ENCODE peak calls at places on chromosomes 1 and 21, in ten cellular contexts. One of them, this sample, is unnamed.
A peak's percentile ranks its signal among the peaks of the same experiment; 100 is the strongest.

GRCh38 chr1:213690341-213690917 is 297.3 kb upstream of the PROX1 start:
- DNase-seq in PC-9: no peak
- DNase-seq in IMR-90: no peak
- DNase-seq in dorsolateral prefrontal cortex: no peak
- DNase-seq in GM23338: no peak
- DNase-seq in A549: no peak
- DNase-seq in pancreas: no peak
- DNase-seq in cardiac muscle cell: no peak
- DNase-seq in fibroblast of lung: no peak
- DNase-seq in HL-60: no peak
- DNase-seq in this sample: no peak

GRCh38 chr21:42642219-42642745 is 11.1 kb upstream of the PDE9A start:
- DNase-seq in fibroblast of lung: no peak
- DNase-seq in GM23338: no peak
- DNase-seq in cardiac muscle cell: no peak
- DNase-seq in HL-60: no peak
- DNase-seq in pancreas: no peak
- DNase-seq in IMR-90: no peak
- DNase-seq in dorsolateral prefrontal cortex: no peak
- DNase-seq in A549: no peak
- DNase-seq in PC-9: no peak
- DNase-seq in this sample: no peak

GRCh38 chr1:183019860-183020259 is 3.4 kb upstream of the LAMC1 start:
- DNase-seq in fibroblast of lung: peak; percentile 52
- DNase-seq in GM23338: peak; percentile 69
- DNase-seq in A549: peak; percentile 62
- DNase-seq in HL-60: no peak
- DNase-seq in cardiac muscle cell: peak; percentile 63
- DNase-seq in PC-9: peak; percentile 17
- DNase-seq in dorsolateral prefrontal cortex: no peak
- DNase-seq in IMR-90: peak; percentile 63
- DNase-seq in pancreas: peak; percentile 56
- DNase-seq in this sample: peak; percentile 32

GRCh38 chr1:153677718-153678518 is 570 bp upstream of the NPR1 start:
- DNase-seq in cardiac muscle cell: peak; percentile 69
- DNase-seq in pancreas: no peak
- DNase-seq in A549: peak; percentile 68
- DNase-seq in PC-9: peak; percentile 38
- DNase-seq in dorsolateral prefrontal cortex: no peak
- DNase-seq in GM23338: peak; percentile 85
- DNase-seq in IMR-90: peak; percentile 45
- DNase-seq in fibroblast of lung: peak; percentile 63
- DNase-seq in HL-60: peak; percentile 49
- DNase-seq in this sample: no peak

GRCh38 chr1:174274452-174274851 is 115.1 kb downstream of the RABGAP1L start:
- DNase-seq in pancreas: no peak
- DNase-seq in dorsolateral prefrontal cortex: no peak
- DNase-seq in HL-60: no peak
- DNase-seq in fibroblast of lung: peak; percentile 12
- DNase-seq in IMR-90: peak; percentile 70
- DNase-seq in GM23338: no peak
- DNase-seq in A549: no peak
- DNase-seq in PC-9: no peak
- DNase-seq in cardiac muscle cell: no peak
- DNase-seq in this sample: no peak

GRCh38 chr1:229717774-229718173 is 91.7 kb downstream of the URB2 start:
- DNase-seq in fibroblast of lung: no peak
- DNase-seq in pancreas: peak; percentile 29
- DNase-seq in A549: peak; percentile 52
- DNase-seq in PC-9: no peak
- DNase-seq in dorsolateral prefrontal cortex: no peak
- DNase-seq in GM23338: no peak
- DNase-seq in IMR-90: no peak
- DNase-seq in HL-60: no peak
- DNase-seq in cardiac muscle cell: no peak
- DNase-seq in this sample: no peak

GRCh38 chr1:101365881-101366280 is 129.1 kb downstream of the S1PR1 start:
- DNase-seq in PC-9: no peak
- DNase-seq in pancreas: no peak
- DNase-seq in cardiac muscle cell: no peak
- DNase-seq in dorsolateral prefrontal cortex: no peak
- DNase-seq in fibroblast of lung: no peak
- DNase-seq in A549: no peak
- DNase-seq in HL-60: no peak
- DNase-seq in IMR-90: no peak
- DNase-seq in GM23338: no peak
- DNase-seq in this sample: no peak

GRCh38 chr1:181143081-181143859 is 54.8 kb downstream of the IER5 start:
- DNase-seq in PC-9: no peak
- DNase-seq in GM23338: no peak
- DNase-seq in HL-60: no peak
- DNase-seq in dorsolateral prefrontal cortex: no peak
- DNase-seq in fibroblast of lung: no peak
- DNase-seq in A549: no peak
- DNase-seq in IMR-90: no peak
- DNase-seq in cardiac muscle cell: no peak
- DNase-seq in pancreas: no peak
- DNase-seq in this sample: no peak

GRCh38 chr1:21307210-21307609 is 16.9 kb upstream of the ECE1 start:
- DNase-seq in cardiac muscle cell: no peak
- DNase-seq in IMR-90: no peak
- DNase-seq in dorsolateral prefrontal cortex: no peak
- DNase-seq in pancreas: no peak
- DNase-seq in HL-60: no peak
- DNase-seq in A549: no peak
- DNase-seq in PC-9: no peak
- DNase-seq in fibroblast of lung: no peak
- DNase-seq in GM23338: no peak
- DNase-seq in this sample: no peak

GRCh38 chr1:3323021-3323790 is 131.3 kb upstream of the ARHGEF16 start:
- DNase-seq in cardiac muscle cell: no peak
- DNase-seq in HL-60: no peak
- DNase-seq in fibroblast of lung: no peak
- DNase-seq in pancreas: peak; percentile 64
- DNase-seq in PC-9: no peak
- DNase-seq in IMR-90: no peak
- DNase-seq in GM23338: no peak
- DNase-seq in A549: no peak
- DNase-seq in dorsolateral prefrontal cortex: no peak
- DNase-seq in this sample: no peak

GRCh38 chr1:10210841-10211804 is 753 bp downstream of the KIF1B start:
- DNase-seq in IMR-90: peak; percentile 91
- DNase-seq in fibroblast of lung: peak; percentile 93
- DNase-seq in HL-60: peak; percentile 9
- DNase-seq in A549: peak; percentile 77
- DNase-seq in PC-9: peak; percentile 79
- DNase-seq in pancreas: peak; percentile 95
- DNase-seq in GM23338: peak; percentile 77
- DNase-seq in cardiac muscle cell: peak; percentile 96
- DNase-seq in dorsolateral prefrontal cortex: peak; percentile 83
- DNase-seq in this sample: peak; percentile 93

GRCh38 chr1:58585591-58586151 is 8.6 kb upstream of the TACSTD2 start:
- DNase-seq in PC-9: no peak
- DNase-seq in HL-60: no peak
- DNase-seq in A549: no peak
- DNase-seq in dorsolateral prefrontal cortex: no peak
- DNase-seq in pancreas: no peak
- DNase-seq in fibroblast of lung: peak; percentile 74
- DNase-seq in cardiac muscle cell: peak; percentile 67
- DNase-seq in IMR-90: peak; percentile 56
- DNase-seq in GM23338: no peak
- DNase-seq in this sample: no peak

GRCh38 chr1:58587667-58588066 is 10.6 kb upstream of the TACSTD2 start:
- DNase-seq in GM23338: no peak
- DNase-seq in cardiac muscle cell: no peak
- DNase-seq in PC-9: no peak
- DNase-seq in A549: no peak
- DNase-seq in IMR-90: no peak
- DNase-seq in pancreas: no peak
- DNase-seq in dorsolateral prefrontal cortex: no peak
- DNase-seq in HL-60: no peak
- DNase-seq in fibroblast of lung: no peak
- DNase-seq in this sample: no peak

GRCh38 chr1:58584082-58584895 is 7.2 kb upstream of the TACSTD2 start:
- DNase-seq in fibroblast of lung: peak; percentile 96
- DNase-seq in cardiac muscle cell: peak; percentile 97
- DNase-seq in PC-9: peak; percentile 90
- DNase-seq in IMR-90: peak; percentile 96
- DNase-seq in dorsolateral prefrontal cortex: no peak
- DNase-seq in GM23338: peak; percentile 26
- DNase-seq in pancreas: peak; percentile 49
- DNase-seq in HL-60: peak; percentile 78
- DNase-seq in A549: peak; percentile 66
- DNase-seq in this sample: no peak

GRCh38 chr1:58585166-58585565 is 8.1 kb upstream of the TACSTD2 start:
- DNase-seq in pancreas: no peak
- DNase-seq in GM23338: no peak
- DNase-seq in fibroblast of lung: no peak
- DNase-seq in PC-9: no peak
- DNase-seq in HL-60: peak; percentile 11
- DNase-seq in IMR-90: no peak
- DNase-seq in cardiac muscle cell: no peak
- DNase-seq in dorsolateral prefrontal cortex: no peak
- DNase-seq in A549: no peak
- DNase-seq in this sample: no peak

DNA sequence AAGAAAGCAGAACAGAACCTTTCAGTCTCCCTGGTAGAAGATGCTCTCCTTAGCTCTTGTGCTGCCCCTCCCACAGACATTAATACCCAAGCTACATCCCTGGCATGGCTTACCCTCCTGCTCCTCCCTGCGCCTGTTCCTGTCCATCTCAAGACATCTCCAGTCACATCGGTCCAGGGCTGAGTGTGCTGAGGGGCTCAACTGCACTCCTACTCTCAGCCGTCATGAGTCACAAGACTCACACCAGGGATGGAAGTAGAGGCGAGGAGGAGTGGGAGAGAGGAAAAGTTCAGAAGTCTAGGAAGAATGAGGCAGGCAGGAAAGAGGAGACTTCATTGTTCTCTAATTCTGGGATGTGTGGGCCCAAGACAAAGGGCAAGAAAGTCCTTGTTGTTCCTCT is 9.2 kb upstream of the TACSTD2 start:
- DNase-seq in pancreas: no peak
- DNase-seq in A549: no peak
- DNase-seq in PC-9: no peak
- DNase-seq in dorsolateral prefrontal cortex: no peak
- DNase-seq in GM23338: no peak
- DNase-seq in HL-60: no peak
- DNase-seq in fibroblast of lung: no peak
- DNase-seq in IMR-90: peak; percentile 39
- DNase-seq in cardiac muscle cell: no peak
- DNase-seq in this sample: no peak
- H3K27ac ChIP-seq in pancreas: no peak overlapping the region
- H3K27ac ChIP-seq in A549: no peak overlapping the region
- H3K27ac ChIP-seq in PC-9: peak overlapping the region; percentile 99
- H3K27ac ChIP-seq in dorsolateral prefrontal cortex: no peak overlapping the region
- H3K27ac ChIP-seq in GM23338: no peak overlapping the region
- H3K27ac ChIP-seq in HL-60: no peak overlapping the region
- H3K27ac ChIP-seq in fibroblast of lung: no peak overlapping the region
- H3K27ac ChIP-seq in IMR-90: peak overlapping the region; percentile 15
- H3K27ac ChIP-seq in cardiac muscle cell: no peak overlapping the region
- H3K27ac ChIP-seq in this sample: peak overlapping the region; percentile 30

GRCh38 chr1:54323324-54323739 is 82.9 kb downstream of the SSBP3 start:
- DNase-seq in cardiac muscle cell: no peak
- DNase-seq in IMR-90: no peak
- DNase-seq in pancreas: no peak
- DNase-seq in HL-60: no peak
- DNase-seq in PC-9: peak; percentile 18
- DNase-seq in fibroblast of lung: no peak
- DNase-seq in A549: no peak
- DNase-seq in GM23338: peak; percentile 66
- DNase-seq in dorsolateral prefrontal cortex: no peak
- DNase-seq in this sample: no peak
- TF ChIP-seq CTCF in cardiac muscle cell: peak; percentile 17
- TF ChIP-seq CTCF in IMR-90: no peak
- TF ChIP-seq CTCF in pancreas: no peak
- TF ChIP-seq CTCF in HL-60: no peak
- TF ChIP-seq CTCF in PC-9: no peak
- TF ChIP-seq CTCF in fibroblast of lung: no peak
- TF ChIP-seq CTCF in A549: no peak
- TF ChIP-seq CTCF in GM23338: peak; percentile 32
- TF ChIP-seq CTCF in dorsolateral prefrontal cortex: no peak
- TF ChIP-seq CTCF in this sample: no peak

GRCh38 chr1:180116964-180117763 is 37.5 kb upstream of the QSOX1 start:
- DNase-seq in fibroblast of lung: peak; percentile 65
- DNase-seq in IMR-90: peak; percentile 57
- DNase-seq in GM23338: no peak
- DNase-seq in dorsolateral prefrontal cortex: no peak
- DNase-seq in HL-60: peak; percentile 81
- DNase-seq in cardiac muscle cell: peak; percentile 74
- DNase-seq in pancreas: no peak
- DNase-seq in A549: peak; percentile 15
- DNase-seq in PC-9: peak; percentile 15
- DNase-seq in this sample: no peak

GRCh38 chr1:180114546-180114945 is 40.1 kb upstream of the QSOX1 start:
- DNase-seq in pancreas: no peak
- DNase-seq in A549: no peak
- DNase-seq in HL-60: no peak
- DNase-seq in GM23338: no peak
- DNase-seq in dorsolateral prefrontal cortex: no peak
- DNase-seq in IMR-90: no peak
- DNase-seq in cardiac muscle cell: no peak
- DNase-seq in PC-9: no peak
- DNase-seq in fibroblast of lung: no peak
- DNase-seq in this sample: no peak

GRCh38 chr1:180112979-180113650 is 41.6 kb upstream of the QSOX1 start:
- DNase-seq in A549: no peak
- DNase-seq in GM23338: no peak
- DNase-seq in IMR-90: peak; percentile 72
- DNase-seq in HL-60: no peak
- DNase-seq in cardiac muscle cell: peak; percentile 77
- DNase-seq in pancreas: no peak
- DNase-seq in PC-9: no peak
- DNase-seq in fibroblast of lung: peak; percentile 91
- DNase-seq in dorsolateral prefrontal cortex: no peak
- DNase-seq in this sample: no peak

GRCh38 chr1:180117764-180118116 is 36.9 kb upstream of the QSOX1 start:
- DNase-seq in fibroblast of lung: peak; percentile 86
- DNase-seq in GM23338: no peak
- DNase-seq in dorsolateral prefrontal cortex: no peak
- DNase-seq in IMR-90: peak; percentile 85
- DNase-seq in A549: peak; percentile 50
- DNase-seq in pancreas: no peak
- DNase-seq in HL-60: no peak
- DNase-seq in cardiac muscle cell: peak; percentile 66
- DNase-seq in PC-9: peak; percentile 30
- DNase-seq in this sample: no peak

GRCh38 chr1:180112091-180112490 is 42.6 kb upstream of the QSOX1 start:
- DNase-seq in A549: no peak
- DNase-seq in cardiac muscle cell: no peak
- DNase-seq in dorsolateral prefrontal cortex: no peak
- DNase-seq in fibroblast of lung: no peak
- DNase-seq in GM23338: no peak
- DNase-seq in IMR-90: no peak
- DNase-seq in HL-60: no peak
- DNase-seq in PC-9: no peak
- DNase-seq in pancreas: no peak
- DNase-seq in this sample: no peak
- H3K27ac ChIP-seq in A549: no peak overlapping the region
- H3K27ac ChIP-seq in cardiac muscle cell: no peak overlapping the region
- H3K27ac ChIP-seq in dorsolateral prefrontal cortex: no peak overlapping the region
- H3K27ac ChIP-seq in fibroblast of lung: no peak overlapping the region
- H3K27ac ChIP-seq in GM23338: no peak overlapping the region
- H3K27ac ChIP-seq in IMR-90: peak overlapping the region; percentile 100
- H3K27ac ChIP-seq in HL-60: no peak overlapping the region
- H3K27ac ChIP-seq in PC-9: no peak overlapping the region
- H3K27ac ChIP-seq in pancreas: no peak overlapping the region
- H3K27ac ChIP-seq in this sample: no peak overlapping the region

GRCh38 chr1:32223683-32224082 is 1.5 kb downstream of the EIF3I start:
- DNase-seq in A549: no peak
- DNase-seq in pancreas: no peak
- DNase-seq in HL-60: no peak
- DNase-seq in PC-9: no peak
- DNase-seq in cardiac muscle cell: no peak
- DNase-seq in dorsolateral prefrontal cortex: no peak
- DNase-seq in GM23338: no peak
- DNase-seq in fibroblast of lung: no peak
- DNase-seq in IMR-90: no peak
- DNase-seq in this sample: no peak
- TF ChIP-seq CTCF in A549: no peak
- TF ChIP-seq CTCF in pancreas: no peak
- TF ChIP-seq CTCF in HL-60: no peak
- TF ChIP-seq CTCF in PC-9: no peak
- TF ChIP-seq CTCF in cardiac muscle cell: no peak
- TF ChIP-seq CTCF in dorsolateral prefrontal cortex: no peak
- TF ChIP-seq CTCF in GM23338: no peak
- TF ChIP-seq CTCF in fibroblast of lung: no peak
- TF ChIP-seq CTCF in IMR-90: no peak
- TF ChIP-seq CTCF in this sample: no peak